ENCODE peak calls at places on chromosomes 13 and 19, in ten cellular contexts. Z, M, Y, X, N, V, T, S, L and U are unnamed samples.

GRCh38 chr13:89748716-89749115 is 1598.8 kb upstream of the MIR17HG start:
- DNase-seq in Z (no peak), M (peak), Y (no peak), X (no peak), N (peak), V (no peak), T (no peak), S (no peak), L (no peak), U (no peak)

GRCh38 chr13:36382030-36382429 is 35.8 kb upstream of the SPART start:
- DNase-seq in Z (no peak), M (no peak), Y (no peak), X (no peak), N (no peak), V (no peak), T (no peak), S (no peak), L (no peak), U (no peak)

GRCh38 chr13:101576977-101577376 is 124.5 kb downstream of the ITGBL1 start:
- DNase-seq in Z (no peak), M (no peak), Y (no peak), X (no peak), N (no peak), V (no peak), T (no peak), S (no peak), L (no peak), U (no peak)

GRCh38 chr19:38059897-38060296 is 152.9 kb downstream of the SIPA1L3 start:
- DNase-seq in Z (no peak), M (no peak), Y (no peak), X (no peak), N (no peak), V (peak), T (no peak), S (no peak), L (no peak), U (no peak)

GRCh38 chr13:79190932-79191331 is 215.1 kb downstream of the RBM26 start:
- DNase-seq in Z (no peak), M (no peak), Y (no peak), X (no peak), N (no peak), V (no peak), T (no peak), S (no peak), L (no peak), U (no peak)

GRCh38 chr13:63107163-63107935 is 1691.7 kb upstream of the PCDH20 start:
- DNase-seq in Z (no peak), M (peak), Y (no peak), X (no peak), N (peak), V (no peak), T (no peak), S (no peak), L (peak), U (no peak)

GRCh38 chr19:45526143-45526542 is 18.9 kb downstream of the VASP start:
- DNase-seq in Z (peak), M (peak), Y (peak), X (no peak), N (no peak), V (no peak), T (peak), S (peak), L (peak), U (no peak)

GRCh38 chr19:41944336-41944735 is 14.8 kb downstream of the RABAC1 start:
- DNase-seq in Z (no peak), M (no peak), Y (no peak), X (no peak), N (no peak), V (no peak), T (no peak), S (no peak), L (no peak), U (no peak)

GRCh38 chr19:39843919-39844793 is 2.0 kb downstream of the FBL start:
- DNase-seq in Z (no peak), M (peak), Y (no peak), X (no peak), N (peak), V (no peak), T (peak), S (no peak), L (peak), U (no peak)

GRCh38 chr19:16542894-16543498 is 759 bp upstream of the CHERP start:
- DNase-seq in Z (peak), M (no peak), Y (no peak), X (no peak), N (no peak), V (no peak), T (peak), S (no peak), L (no peak), U (no peak)

GRCh38 chr19:5136060-5136855 is 167.3 kb downstream of the KDM4B start:
- DNase-seq in Z (no peak), M (no peak), Y (no peak), X (no peak), N (no peak), V (no peak), T (no peak), S (no peak), L (no peak), U (no peak)

GRCh38 chr13:80717834-80718233 is 376.9 kb upstream of the SPRY2 start:
- DNase-seq in Z (no peak), M (no peak), Y (no peak), X (no peak), N (no peak), V (no peak), T (no peak), S (no peak), L (no peak), U (no peak)

GRCh38 chr13:109941951-109942350 is 155.6 kb upstream of the IRS2 start:
- DNase-seq in Z (no peak), M (no peak), Y (no peak), X (no peak), N (no peak), V (no peak), T (peak), S (no peak), L (no peak), U (no peak)

GRCh38 chr13:109141716-109142115 is 512.3 kb downstream of the MYO16 start:
- DNase-seq in Z (no peak), M (no peak), Y (no peak), X (no peak), N (no peak), V (no peak), T (no peak), S (no peak), L (no peak), U (no peak)

GRCh38 chr13:111658150-111659100 is 338.0 kb downstream of the TEX29 start:
- DNase-seq in Z (no peak), M (no peak), Y (peak), X (no peak), N (no peak), V (no peak), T (no peak), S (no peak), L (no peak), U (no peak)

GRCh38 chr19:54518844-54519243 is 16.2 kb downstream of the LAIR2 start:
- DNase-seq in Z (no peak), M (no peak), Y (no peak), X (no peak), N (no peak), V (peak), T (no peak), S (no peak), L (no peak), U (no peak)

GRCh38 chr13:60091573-60091972 is 72.2 kb downstream of the DIAPH3 start:
- DNase-seq in Z (no peak), M (no peak), Y (no peak), X (no peak), N (no peak), V (no peak), T (no peak), S (no peak), L (no peak), U (no peak)

GRCh38 chr19:5097959-5098623 is 129.2 kb downstream of the KDM4B start:
- DNase-seq in Z (no peak), M (no peak), Y (no peak), X (no peak), N (no peak), V (no peak), T (no peak), S (no peak), L (no peak), U (no peak)

GRCh38 chr19:46426506-46427162 is 2.1 kb downstream of the PNMA8C start:
- DNase-seq in Z (peak), M (peak), Y (peak), X (no peak), N (peak), V (peak), T (peak), S (peak), L (peak), U (no peak)

GRCh38 chr19:29404951-29405727 is 120.7 kb upstream of the VSTM2B start:
- DNase-seq in Z (no peak), M (peak), Y (peak), X (no peak), N (no peak), V (no peak), T (peak), S (no peak), L (no peak), U (no peak)

GRCh38 chr13:45036206-45036605 is 46.9 kb downstream of the GPALPP1 start:
- DNase-seq in Z (no peak), M (no peak), Y (no peak), X (no peak), N (no peak), V (no peak), T (no peak), S (no peak), L (no peak), U (no peak)

GRCh38 chr13:98693756-98694155 is 58.7 kb downstream of the SLC15A1 start:
- DNase-seq in Z (peak), M (no peak), Y (no peak), X (no peak), N (no peak), V (no peak), T (no peak), S (no peak), L (no peak), U (no peak)

GRCh38 chr19:45769821-45770191 is 754 bp upstream of the SIX5 start:
- DNase-seq in Z (peak), M (peak), Y (peak), X (no peak), N (no peak), V (peak), T (peak), S (no peak), L (peak), U (peak)

GRCh38 chr19:9641810-9642209 is 20.8 kb upstream of the ZNF561 start:
- DNase-seq in Z (no peak), M (no peak), Y (no peak), X (no peak), N (no peak), V (no peak), T (no peak), S (no peak), L (no peak), U (no peak)